ENCODE peak calls at places on chromosomes 3 and 15, in nine cellular contexts. Q, U, P, M, K, S, O, C and N are unnamed samples.

GRCh38 chr3:129686941-129687340 is 80.5 kb upstream of the PLXND1 start:
- ATAC-seq in Q (no peak), U (no peak), P (no peak), M (no peak), K (peak), S (peak), O (peak), C (no peak), N (no peak)

GRCh38 chr3:162992741-162993140 is 1496.1 kb downstream of the OTOL1 start:
- ATAC-seq in Q (no peak), U (no peak), P (no peak), M (no peak), K (no peak), S (no peak), O (no peak), C (no peak), N (no peak)

GRCh38 chr3:157274644-157275137 is 114.7 kb upstream of the CCNL1 start:
- ATAC-seq in Q (no peak), U (no peak), P (no peak), M (no peak), K (no peak), S (no peak), O (no peak), C (no peak), N (no peak)

GRCh38 chr15:74240002-74240568 is 4.0 kb downstream of the CCDC33 start:
- ATAC-seq in Q (no peak), U (no peak), P (no peak), M (peak), K (peak), S (peak), O (peak), C (peak), N (no peak)

GRCh38 chr3:144109944-144110343 is 138.3 kb downstream of the DIPK2A start:
- ATAC-seq in Q (no peak), U (no peak), P (no peak), M (no peak), K (peak), S (peak), O (peak), C (peak), N (peak)

GRCh38 chr15:76032046-76032445 is 19.8 kb upstream of the NRG4 start:
- ATAC-seq in Q (no peak), U (no peak), P (no peak), M (no peak), K (no peak), S (no peak), O (no peak), C (no peak), N (no peak)

GRCh38 chr15:25946241-25946786 is 83.2 kb upstream of the ATP10A start:
- ATAC-seq in Q (no peak), U (no peak), P (no peak), M (no peak), K (no peak), S (peak), O (no peak), C (no peak), N (no peak)

GRCh38 chr3:150312018-150312657 is 96.0 kb upstream of the TSC22D2 start:
- ATAC-seq in Q (no peak), U (no peak), P (no peak), M (no peak), K (no peak), S (peak), O (no peak), C (no peak), N (no peak)

GRCh38 chr15:31256385-31257265 is 70.0 kb upstream of the KLF13 start:
- ATAC-seq in Q (no peak), U (no peak), P (no peak), M (no peak), K (no peak), S (peak), O (peak), C (no peak), N (no peak)

GRCh38 chr3:195034101-195034500 is 236.9 kb downstream of the XXYLT1 start:
- ATAC-seq in Q (no peak), U (no peak), P (no peak), M (no peak), K (no peak), S (no peak), O (no peak), C (no peak), N (no peak)

GRCh38 chr3:60101628-60102027 is 1051.8 kb upstream of the CFAP20DC start:
- ATAC-seq in Q (no peak), U (no peak), P (no peak), M (no peak), K (no peak), S (no peak), O (peak), C (no peak), N (no peak)

GRCh38 chr3:119560160-119560559 is 746 bp upstream of the CD80 start:
- ATAC-seq in Q (no peak), U (no peak), P (no peak), M (no peak), K (no peak), S (no peak), O (no peak), C (no peak), N (no peak)

GRCh38 chr15:77276943-77277342 is 143.0 kb downstream of the PEAK1 start:
- ATAC-seq in Q (no peak), U (no peak), P (no peak), M (no peak), K (no peak), S (no peak), O (no peak), C (no peak), N (no peak)

GRCh38 chr3:161694682-161695586 is 198.3 kb downstream of the OTOL1 start:
- ATAC-seq in Q (no peak), U (no peak), P (no peak), M (no peak), K (no peak), S (no peak), O (no peak), C (no peak), N (no peak)

GRCh38 chr3:18870074-18870640 is 278.2 kb upstream of the KCNH8 start:
- ATAC-seq in Q (no peak), U (no peak), P (no peak), M (no peak), K (no peak), S (no peak), O (no peak), C (no peak), N (peak)

GRCh38 chr3:54567949-54568348 is 359.9 kb downstream of the LRTM1 start:
- ATAC-seq in Q (no peak), U (no peak), P (no peak), M (peak), K (peak), S (no peak), O (peak), C (peak), N (no peak)

GRCh38 chr15:49096090-49096750 is 50.0 kb upstream of the SECISBP2L start:
- ATAC-seq in Q (no peak), U (no peak), P (no peak), M (no peak), K (peak), S (peak), O (peak), C (peak), N (no peak)

GRCh38 chr15:52936489-52936888 is 146.4 kb upstream of the ONECUT1 start:
- ATAC-seq in Q (no peak), U (no peak), P (no peak), M (no peak), K (no peak), S (peak), O (no peak), C (no peak), N (no peak)